ENCODE peak calls at places on chromosomes 4 and X, in four cellular contexts. One of them, this sample, is unnamed.

GRCh38 chr4:76624271-76624681 is 189.2 kb downstream of the SHROOM3 start:
- DNase-seq in GM20000: no peak
- DNase-seq in stimulated activated CD4-positive, alpha-beta T cell treated with anti-CD3 and anti-CD28 coated beads, Interleukin-2, amount 100 ng/mL, for 48 hours: no peak
- DNase-seq in kidney glomerular epithelial cell: peak
- DNase-seq in this sample: peak

GRCh38 chr4:166315721-166316467 is 442.9 kb downstream of the TLL1 start:
- DNase-seq in GM20000: no peak
- DNase-seq in stimulated activated CD4-positive, alpha-beta T cell treated with anti-CD3 and anti-CD28 coated beads, Interleukin-2, amount 100 ng/mL, for 48 hours: no peak
- DNase-seq in kidney glomerular epithelial cell: no peak
- DNase-seq in this sample: no peak

GRCh38 chrX:154660506-154660905 is 7.1 kb upstream of the CTAG2 start:
- DNase-seq in GM20000: no peak
- DNase-seq in stimulated activated CD4-positive, alpha-beta T cell treated with anti-CD3 and anti-CD28 coated beads, Interleukin-2, amount 100 ng/mL, for 48 hours: no peak
- DNase-seq in kidney glomerular epithelial cell: no peak
- DNase-seq in this sample: no peak

GRCh38 chrX:107849747-107850478 is 24.2 kb downstream of the MID2 start:
- DNase-seq in GM20000: no peak
- DNase-seq in stimulated activated CD4-positive, alpha-beta T cell treated with anti-CD3 and anti-CD28 coated beads, Interleukin-2, amount 100 ng/mL, for 48 hours: no peak
- DNase-seq in kidney glomerular epithelial cell: no peak
- DNase-seq in this sample: no peak

GRCh38 chrX:151712253-151712652 is 3.6 kb upstream of the FATE1 start:
- DNase-seq in GM20000: no peak
- DNase-seq in stimulated activated CD4-positive, alpha-beta T cell treated with anti-CD3 and anti-CD28 coated beads, Interleukin-2, amount 100 ng/mL, for 48 hours: no peak
- DNase-seq in kidney glomerular epithelial cell: no peak
- DNase-seq in this sample: no peak

GRCh38 chr4:7804759-7805385 is 134.8 kb downstream of the AFAP1 start:
- DNase-seq in GM20000: no peak
- DNase-seq in stimulated activated CD4-positive, alpha-beta T cell treated with anti-CD3 and anti-CD28 coated beads, Interleukin-2, amount 100 ng/mL, for 48 hours: no peak
- DNase-seq in kidney glomerular epithelial cell: no peak
- DNase-seq in this sample: no peak

GRCh38 chr4:110348711-110349383 is 127.1 kb upstream of the ENPEP start:
- DNase-seq in GM20000: no peak
- DNase-seq in stimulated activated CD4-positive, alpha-beta T cell treated with anti-CD3 and anti-CD28 coated beads, Interleukin-2, amount 100 ng/mL, for 48 hours: no peak
- DNase-seq in kidney glomerular epithelial cell: no peak
- DNase-seq in this sample: no peak

GRCh38 chr4:61319156-61319555 is 119.0 kb downstream of the ADGRL3 start:
- DNase-seq in GM20000: no peak
- DNase-seq in stimulated activated CD4-positive, alpha-beta T cell treated with anti-CD3 and anti-CD28 coated beads, Interleukin-2, amount 100 ng/mL, for 48 hours: no peak
- DNase-seq in kidney glomerular epithelial cell: no peak
- DNase-seq in this sample: no peak

GRCh38 chr4:100014616-100015015 is 64.5 kb upstream of the H2AZ1 start:
- DNase-seq in GM20000: no peak
- DNase-seq in stimulated activated CD4-positive, alpha-beta T cell treated with anti-CD3 and anti-CD28 coated beads, Interleukin-2, amount 100 ng/mL, for 48 hours: no peak
- DNase-seq in kidney glomerular epithelial cell: no peak
- DNase-seq in this sample: no peak

GRCh38 chrX:45758319-45758718 is 557.6 kb upstream of the DIPK2B start:
- DNase-seq in GM20000: no peak
- DNase-seq in stimulated activated CD4-positive, alpha-beta T cell treated with anti-CD3 and anti-CD28 coated beads, Interleukin-2, amount 100 ng/mL, for 48 hours: no peak
- DNase-seq in kidney glomerular epithelial cell: peak
- DNase-seq in this sample: no peak

GRCh38 chr4:30103455-30103854 is 616.7 kb upstream of the PCDH7 start:
- DNase-seq in GM20000: no peak
- DNase-seq in stimulated activated CD4-positive, alpha-beta T cell treated with anti-CD3 and anti-CD28 coated beads, Interleukin-2, amount 100 ng/mL, for 48 hours: no peak
- DNase-seq in kidney glomerular epithelial cell: peak
- DNase-seq in this sample: no peak

GRCh38 chr4:16226816-16227461 is 668 bp upstream of the TAPT1 start:
- DNase-seq in GM20000: peak
- DNase-seq in stimulated activated CD4-positive, alpha-beta T cell treated with anti-CD3 and anti-CD28 coated beads, Interleukin-2, amount 100 ng/mL, for 48 hours: peak
- DNase-seq in kidney glomerular epithelial cell: no peak
- DNase-seq in this sample: no peak

GRCh38 chrX:40101430-40101802 is 3.7 kb upstream of the BCOR start:
- DNase-seq in GM20000: no peak
- DNase-seq in stimulated activated CD4-positive, alpha-beta T cell treated with anti-CD3 and anti-CD28 coated beads, Interleukin-2, amount 100 ng/mL, for 48 hours: no peak
- DNase-seq in kidney glomerular epithelial cell: no peak
- DNase-seq in this sample: no peak

GRCh38 chr4:183335369-183335940 is 13.2 kb upstream of the CLDN24 start:
- DNase-seq in GM20000: no peak
- DNase-seq in stimulated activated CD4-positive, alpha-beta T cell treated with anti-CD3 and anti-CD28 coated beads, Interleukin-2, amount 100 ng/mL, for 48 hours: no peak
- DNase-seq in kidney glomerular epithelial cell: peak
- DNase-seq in this sample: no peak

GRCh38 chr4:174457468-174457867 is 64.8 kb downstream of the HPGD start:
- DNase-seq in GM20000: no peak
- DNase-seq in stimulated activated CD4-positive, alpha-beta T cell treated with anti-CD3 and anti-CD28 coated beads, Interleukin-2, amount 100 ng/mL, for 48 hours: no peak
- DNase-seq in kidney glomerular epithelial cell: no peak
- DNase-seq in this sample: no peak

GRCh38 chr4:1843852-1844251 is 12.1 kb downstream of the LETM1 start:
- DNase-seq in GM20000: no peak
- DNase-seq in stimulated activated CD4-positive, alpha-beta T cell treated with anti-CD3 and anti-CD28 coated beads, Interleukin-2, amount 100 ng/mL, for 48 hours: no peak
- DNase-seq in kidney glomerular epithelial cell: no peak
- DNase-seq in this sample: no peak

GRCh38 chrX:65758505-65758904 is 91.1 kb downstream of the MSN start:
- DNase-seq in GM20000: no peak
- DNase-seq in stimulated activated CD4-positive, alpha-beta T cell treated with anti-CD3 and anti-CD28 coated beads, Interleukin-2, amount 100 ng/mL, for 48 hours: no peak
- DNase-seq in kidney glomerular epithelial cell: no peak
- DNase-seq in this sample: no peak

GRCh38 chr4:126124817-126125216 is 810.1 kb downstream of the FAT4 start:
- DNase-seq in GM20000: no peak
- DNase-seq in stimulated activated CD4-positive, alpha-beta T cell treated with anti-CD3 and anti-CD28 coated beads, Interleukin-2, amount 100 ng/mL, for 48 hours: no peak
- DNase-seq in kidney glomerular epithelial cell: no peak
- DNase-seq in this sample: no peak

GRCh38 chr4:8542776-8543525 is 37.2 kb upstream of the GPR78 start:
- DNase-seq in GM20000: no peak
- DNase-seq in stimulated activated CD4-positive, alpha-beta T cell treated with anti-CD3 and anti-CD28 coated beads, Interleukin-2, amount 100 ng/mL, for 48 hours: no peak
- DNase-seq in kidney glomerular epithelial cell: no peak
- DNase-seq in this sample: no peak

This sample was measured in GOT3.